ENCODE peak calls at places on chromosome 21, in ten cellular contexts. T, Z, H, Q, Y, A, D, B, V and U are unnamed samples.

GRCh38 chr21:25772680-25773079 is 37.9 kb downstream of the GABPA start:
- DNase-seq in Q (no peak), H (peak), Y (no peak), T (no peak), D (no peak), V (peak), Z (no peak), A (no peak), B (no peak), U (no peak)

GRCh38 chr21:28393279-28393678 is 599.4 kb downstream of the LTN1 start:
- DNase-seq in H (peak), B (no peak), Q (no peak), A (no peak), Z (no peak), V (no peak), D (no peak), T (no peak), Y (peak), U (no peak)

GRCh38 chr21:38716942-38717341 is 88.8 kb upstream of the ETS2 start:
- DNase-seq in Q (no peak), V (no peak), Z (no peak), Y (no peak), T (no peak), B (no peak), H (peak), D (no peak), A (no peak), U (no peak)

GRCh38 chr21:32456497-32456918 is 44.0 kb downstream of the EVA1C start:
- DNase-seq in Q (peak), D (no peak), Y (no peak), T (no peak), Z (no peak), H (peak), B (no peak), V (peak), A (peak), U (no peak)

GRCh38 chr21:31678478-31678877 is 19.0 kb downstream of the SOD1 start:
- DNase-seq in H (no peak), Z (no peak), A (no peak), D (no peak), Y (no peak), B (no peak), T (no peak), Q (no peak), V (no peak), U (no peak)

GRCh38 chr21:14545906-14546480 is at the start of gene SAMSN1:
- DNase-seq in Q (no peak), D (no peak), A (no peak), H (peak), T (peak), V (peak), Z (peak), B (peak), Y (no peak), U (no peak)

GRCh38 chr21:23887709-23888303 is 1719.5 kb downstream of the MRPL39 start:
- DNase-seq in D (no peak), Q (no peak), Z (no peak), A (no peak), B (no peak), H (no peak), V (no peak), Y (no peak), T (peak), U (no peak)

GRCh38 chr21:29649370-29649963 is 290.3 kb downstream of the GRIK1 start:
- DNase-seq in V (no peak), H (no peak), A (no peak), Y (no peak), T (no peak), Z (no peak), Q (no peak), B (no peak), D (no peak), U (no peak)

GRCh38 chr21:44450402-44450801 is 4.9 kb upstream of the LRRC3 start:
- DNase-seq in T (no peak), H (no peak), Y (no peak), A (no peak), V (no peak), Z (no peak), D (no peak), B (no peak), Q (no peak), U (no peak)

GRCh38 chr21:37647781-37648180 is 268.5 kb downstream of the KCNJ6 start:
- DNase-seq in Z (no peak), Q (no peak), D (no peak), A (no peak), V (no peak), T (no peak), B (no peak), H (no peak), Y (no peak), U (no peak)

GRCh38 chr21:43676391-43676790 is 17.0 kb downstream of the RRP1B start:
- DNase-seq in Q (no peak), A (no peak), Y (no peak), T (no peak), H (no peak), V (no peak), B (no peak), Z (no peak), D (no peak), U (no peak)

GRCh38 chr21:15703932-15704331 is 25.9 kb upstream of the USP25 start:
- DNase-seq in Y (no peak), Z (no peak), A (no peak), D (no peak), H (no peak), Q (no peak), V (no peak), B (no peak), T (no peak), U (no peak)

GRCh38 chr21:17527711-17528110 is 14.9 kb downstream of the CXADR start:
- DNase-seq in Z (no peak), A (no peak), D (no peak), Y (no peak), B (no peak), Q (no peak), H (no peak), V (no peak), T (no peak), U (no peak)

GRCh38 chr21:36249576-36250422 is 70.2 kb upstream of the MORC3 start:
- DNase-seq in Q (no peak), D (no peak), T (no peak), V (no peak), Y (no peak), H (no peak), A (no peak), B (no peak), Z (no peak), U (no peak)

GRCh38 chr21:41630249-41630648 is 122.3 kb upstream of the TMPRSS2 start:
- DNase-seq in H (peak), D (no peak), Q (peak), Z (no peak), Y (no peak), V (peak), T (no peak), B (no peak), A (peak), U (no peak)

GRCh38 chr21:17987328-17987727 is 168.2 kb upstream of the C21orf91 start:
- DNase-seq in D (no peak), B (no peak), H (no peak), A (no peak), Y (no peak), Q (no peak), T (no peak), Z (no peak), V (no peak), U (no peak)

GRCh38 chr21:40753756-40754155 is 93.2 kb downstream of the DSCAM start:
- DNase-seq in B (no peak), H (no peak), Z (no peak), D (no peak), A (no peak), T (no peak), V (no peak), Y (no peak), Q (no peak), U (no peak)

GRCh38 chr21:15221799-15222386 is 157.1 kb upstream of the NRIP1 start:
- DNase-seq in A (no peak), Q (peak), V (peak), Z (no peak), B (peak), D (peak), T (no peak), Y (peak), H (peak), U (peak)

GRCh38 chr21:33360281-33360680 is 35.5 kb downstream of the IFNAR1 start:
- DNase-seq in V (peak), Y (no peak), T (no peak), B (no peak), Z (no peak), D (no peak), A (no peak), H (peak), Q (peak), U (no peak)

GRCh38 chr21:44436111-44436611 is 19.1 kb upstream of the LRRC3 start:
- DNase-seq in H (no peak), Y (no peak), Q (no peak), B (no peak), V (no peak), A (no peak), Z (no peak), D (peak), T (no peak), U (no peak)

GRCh38 chr21:46482846-46483231 is 24.1 kb downstream of the DIP2A start:
- DNase-seq in V (no peak), Z (no peak), A (no peak), H (no peak), B (no peak), Q (no peak), T (no peak), Y (no peak), D (no peak), U (no peak)
- TF ChIP-seq CTCF in V (no peak), Z (no peak), A (no peak), H (no peak), B (no peak), Q (no peak), T (no peak), Y (no peak), D (no peak), U (no peak)

GRCh38 chr21:34859976-34860653 is 189.0 kb downstream of the RUNX1 start:
- DNase-seq in B (no peak), D (no peak), T (no peak), Y (no peak), A (no peak), Q (no peak), Z (no peak), H (no peak), V (no peak), U (no peak)

GRCh38 chr21:34861302-34861701 is 187.8 kb downstream of the RUNX1 start:
- DNase-seq in T (no peak), D (no peak), Y (no peak), Z (no peak), V (no peak), A (no peak), Q (no peak), H (no peak), B (no peak), U (no peak)

GRCh38 chr21:34857122-34857713 is 188.4 kb downstream of the CLIC6 start:
- DNase-seq in Y (no peak), T (no peak), A (no peak), Z (no peak), D (no peak), Q (peak), V (no peak), H (no peak), B (no peak), U (no peak)

GRCh38 chr21:34858559-34858958 is 189.8 kb downstream of the CLIC6 start:
- DNase-seq in T (no peak), Z (no peak), D (no peak), B (no peak), V (no peak), Y (no peak), Q (no peak), A (no peak), H (no peak), U (no peak)

DNA sequence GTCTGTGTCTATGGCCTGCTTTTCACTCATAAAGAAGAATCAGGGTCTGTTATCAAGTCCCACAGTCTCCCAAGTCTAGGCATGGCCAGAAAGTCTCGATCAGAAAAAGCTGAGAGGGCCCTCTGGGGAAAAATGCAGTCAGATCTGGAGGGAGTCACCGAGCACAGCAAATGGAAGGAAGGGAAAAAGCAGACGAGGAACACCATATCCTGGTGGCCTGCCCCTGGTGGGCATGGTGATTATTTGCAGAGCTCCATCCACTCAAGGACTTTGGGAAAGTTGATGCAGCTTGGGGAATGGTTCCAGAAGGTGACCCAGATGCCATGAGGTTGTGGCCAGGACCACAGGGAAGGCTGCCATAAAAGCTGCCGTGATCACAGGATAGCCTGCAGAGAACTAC is 189.1 kb downstream of the CLIC6 start:
- DNase-seq in B (no peak), H (no peak), Z (no peak), Q (no peak), D (no peak), V (no peak), A (no peak), Y (no peak), T (no peak), U (no peak)
- TF ChIP-seq CTCF in B (no peak), H (peak), Z (no peak), Q (peak), D (no peak), V (peak), A (peak), Y (peak), T (no peak), U (no peak)

GRCh38 chr21:26845066-26845749 is at the start of gene ADAMTS1:
- DNase-seq in T (peak), D (peak), B (peak), Y (peak), Q (peak), V (peak), A (no peak), Z (peak), H (peak), U (peak)
- TF ChIP-seq CTCF in T (no peak), D (peak), B (peak), Y (no peak), Q (peak), V (no peak), A (peak), Z (no peak), H (no peak), U (peak)

GRCh38 chr21:45636459-45636858 is 7.1 kb upstream of the PCBP3 start:
- DNase-seq in Q (no peak), H (no peak), A (no peak), V (no peak), T (no peak), B (no peak), Z (no peak), Y (no peak), D (no peak), U (no peak)
- TF ChIP-seq CTCF in Q (no peak), H (no peak), A (no peak), V (no peak), T (no peak), B (no peak), Z (no peak), Y (no peak), D (no peak), U (no peak)

DNA sequence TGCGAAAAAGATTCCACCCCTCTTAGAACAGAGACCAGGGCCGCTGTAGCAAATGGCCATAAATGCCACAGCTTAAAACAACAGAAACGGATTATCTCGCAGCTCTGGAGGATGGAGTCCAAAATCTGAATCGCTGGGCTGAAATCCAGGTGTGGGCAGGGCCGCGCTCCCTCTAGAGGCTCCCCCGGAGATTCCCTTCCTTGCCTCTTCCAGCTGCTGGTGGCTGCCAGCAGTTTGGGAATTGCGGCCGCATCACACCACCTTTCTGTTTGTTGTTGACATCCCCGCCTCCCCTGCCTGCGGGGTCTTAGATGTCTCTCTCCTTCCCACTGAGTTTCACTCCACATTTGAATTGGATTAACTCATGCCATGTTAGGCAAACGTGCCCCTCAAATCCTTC is 15.6 kb downstream of the PDE9A start:
- DNase-seq in V (peak), Y (no peak), D (peak), Q (no peak), T (no peak), A (no peak), Z (no peak), B (no peak), H (peak), U (peak)
- TF ChIP-seq CTCF in V (peak), Y (no peak), D (peak), Q (peak), T (no peak), A (no peak), Z (no peak), B (no peak), H (peak), U (peak)

DNA sequence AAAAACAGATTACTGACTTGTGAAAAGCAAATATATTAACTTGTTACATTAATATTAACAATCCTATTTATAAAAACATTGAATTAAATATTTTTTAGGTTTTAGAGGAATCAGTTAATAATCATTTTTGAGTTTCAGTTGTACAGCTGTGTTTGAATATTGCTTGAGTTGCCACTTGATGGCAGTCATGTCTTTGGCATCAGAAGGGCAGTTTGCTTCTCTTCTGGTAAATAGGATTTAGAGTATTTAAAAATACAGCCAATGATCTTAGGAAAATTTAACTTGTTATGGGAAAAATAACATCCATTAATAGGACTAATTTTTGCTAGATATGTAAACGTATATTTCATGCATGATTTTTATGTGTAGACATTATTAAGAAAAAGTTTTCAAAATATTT is 234.1 kb downstream of the NCAM2 start:
- DNase-seq in H (peak), Z (no peak), T (peak), A (peak), D (no peak), Y (no peak), Q (peak), B (peak), V (peak), U (no peak)
- TF ChIP-seq CTCF in H (peak), Z (peak), T (peak), A (peak), D (peak), Y (peak), Q (peak), B (peak), V (peak), U (no peak)